ENCODE peak calls at places on chromosome 4, in eight cellular contexts. E, F, S, B, Y, Q, X and I are unnamed samples.

GRCh38 chr4:78322032-78322431 is 229.5 kb upstream of the ANXA3 start:
- DNase-seq in X (no peak), F (no peak), Y (no peak), E (no peak), S (no peak), Q (no peak), B (no peak), I (no peak)

GRCh38 chr4:121070696-121071639 is 1.4 kb downstream of the NDNF start:
- DNase-seq in Y (no peak), X (no peak), S (no peak), Q (peak), F (no peak), B (peak), E (peak), I (no peak)

GRCh38 chr4:184039963-184040383 is 134.9 kb downstream of the STOX2 start:
- DNase-seq in S (no peak), X (no peak), Y (no peak), E (peak), F (no peak), B (no peak), Q (peak), I (no peak)

GRCh38 chr4:76953956-76954355 is 4.4 kb downstream of the SEPTIN11 start:
- DNase-seq in Y (no peak), B (no peak), Q (no peak), E (no peak), F (no peak), X (no peak), S (no peak), I (no peak)

GRCh38 chr4:60865238-60865637 is 334.9 kb upstream of the ADGRL3 start:
- DNase-seq in Q (no peak), X (no peak), B (no peak), S (no peak), E (no peak), Y (no peak), F (no peak), I (no peak)

GRCh38 chr4:157291071-157291470 is 70.5 kb downstream of the GRIA2 start:
- DNase-seq in F (no peak), B (no peak), Y (no peak), Q (no peak), S (no peak), E (peak), X (no peak), I (no peak)

GRCh38 chr4:7295201-7295916 is 103.0 kb downstream of the SORCS2 start:
- DNase-seq in E (no peak), X (no peak), Y (no peak), B (no peak), Q (no peak), F (peak), S (no peak), I (no peak)

GRCh38 chr4:112515278-112516075 is 503 bp downstream of the NEUROG2 start:
- DNase-seq in Y (peak), F (no peak), S (no peak), B (no peak), X (peak), Q (peak), E (peak), I (peak)